ENCODE peak calls at places on chromosomes 4 and X, in seven cellular contexts. One of them, this sample, is unnamed.

GRCh38 chrX:41148553-41148952 is 63.3 kb downstream of the USP9X start:
- DNase-seq in cardiac muscle cell: peak; percentile 56
- DNase-seq in left lung: no peak
- DNase-seq in uterus: no peak
- DNase-seq in K562: no peak
- DNase-seq in heart left ventricle: no peak
- DNase-seq in H1: no peak
- DNase-seq in this sample: no peak

GRCh38 chr4:38889143-38889542 is 21.5 kb downstream of the FAM114A1 start:
- DNase-seq in cardiac muscle cell: peak; percentile 81
- DNase-seq in K562: no peak
- DNase-seq in H1: no peak
- DNase-seq in uterus: no peak
- DNase-seq in heart left ventricle: no peak
- DNase-seq in left lung: no peak
- DNase-seq in this sample: no peak

GRCh38 chrX:20270557-20270880 is 3.8 kb upstream of the RPS6KA3 start:
- DNase-seq in cardiac muscle cell: peak; percentile 46
- DNase-seq in heart left ventricle: no peak
- DNase-seq in H1: no peak
- DNase-seq in left lung: no peak
- DNase-seq in uterus: no peak
- DNase-seq in K562: no peak
- DNase-seq in this sample: no peak

GRCh38 chr4:113447061-113447460 is 314.5 kb downstream of the CAMK2D start:
- DNase-seq in left lung: no peak
- DNase-seq in heart left ventricle: no peak
- DNase-seq in K562: no peak
- DNase-seq in cardiac muscle cell: no peak
- DNase-seq in uterus: no peak
- DNase-seq in H1: no peak
- DNase-seq in this sample: no peak

GRCh38 chrX:97021680-97022079 is 138.0 kb downstream of the RPA4 start:
- DNase-seq in H1: no peak
- DNase-seq in left lung: no peak
- DNase-seq in cardiac muscle cell: peak; percentile 47
- DNase-seq in K562: no peak
- DNase-seq in heart left ventricle: no peak
- DNase-seq in uterus: no peak
- DNase-seq in this sample: no peak

GRCh38 chr4:106898621-106899230 is 137.4 kb downstream of the DKK2 start:
- DNase-seq in left lung: peak; percentile 29
- DNase-seq in K562: peak; percentile 50
- DNase-seq in heart left ventricle: no peak
- DNase-seq in uterus: no peak
- DNase-seq in cardiac muscle cell: peak; percentile 66
- DNase-seq in H1: no peak
- DNase-seq in this sample: no peak

GRCh38 chr4:146957252-146957651 is 11.6 kb upstream of the TTC29 start:
- DNase-seq in uterus: no peak
- DNase-seq in heart left ventricle: no peak
- DNase-seq in cardiac muscle cell: peak; percentile 13
- DNase-seq in K562: no peak
- DNase-seq in left lung: no peak
- DNase-seq in H1: no peak
- DNase-seq in this sample: no peak

GRCh38 chr4:133555671-133556070 is 406.6 kb downstream of the PCDH10 start:
- DNase-seq in left lung: no peak
- DNase-seq in cardiac muscle cell: peak; percentile 4
- DNase-seq in heart left ventricle: no peak
- DNase-seq in H1: no peak
- DNase-seq in K562: no peak
- DNase-seq in uterus: no peak
- DNase-seq in this sample: no peak

GRCh38 chrX:84467898-84468297 is 34.4 kb downstream of the HDX start:
- DNase-seq in left lung: no peak
- DNase-seq in H1: no peak
- DNase-seq in cardiac muscle cell: no peak
- DNase-seq in uterus: no peak
- DNase-seq in heart left ventricle: no peak
- DNase-seq in K562: no peak
- DNase-seq in this sample: no peak

GRCh38 chr4:144509088-144509854 is 136.7 kb upstream of the HHIP start:
- DNase-seq in K562: no peak
- DNase-seq in heart left ventricle: no peak
- DNase-seq in cardiac muscle cell: no peak
- DNase-seq in H1: no peak
- DNase-seq in uterus: no peak
- DNase-seq in left lung: no peak
- DNase-seq in this sample: no peak

GRCh38 chr4:147371661-147372060 is 109.2 kb upstream of the EDNRA start:
- DNase-seq in K562: no peak
- DNase-seq in cardiac muscle cell: peak; percentile 39
- DNase-seq in uterus: no peak
- DNase-seq in left lung: no peak
- DNase-seq in H1: no peak
- DNase-seq in heart left ventricle: no peak
- DNase-seq in this sample: no peak

GRCh38 chr4:118774989-118775388 is 60.9 kb downstream of the SEC24D start:
- DNase-seq in H1: no peak
- DNase-seq in uterus: no peak
- DNase-seq in K562: no peak
- DNase-seq in heart left ventricle: no peak
- DNase-seq in cardiac muscle cell: no peak
- DNase-seq in left lung: no peak
- DNase-seq in this sample: no peak

GRCh38 chr4:138972956-138973819 is 42.4 kb upstream of the NOCT start:
- DNase-seq in H1: no peak
- DNase-seq in K562: peak; percentile 8
- DNase-seq in uterus: no peak
- DNase-seq in heart left ventricle: no peak
- DNase-seq in left lung: no peak
- DNase-seq in cardiac muscle cell: no peak
- DNase-seq in this sample: no peak

GRCh38 chr4:136664988-136665387 is 867.3 kb downstream of the PCDH18 start:
- DNase-seq in cardiac muscle cell: no peak
- DNase-seq in K562: no peak
- DNase-seq in left lung: no peak
- DNase-seq in H1: no peak
- DNase-seq in uterus: no peak
- DNase-seq in heart left ventricle: no peak
- DNase-seq in this sample: no peak

GRCh38 chrX:13266641-13267420 is 53.0 kb downstream of the ATXN3L start:
- DNase-seq in H1: no peak
- DNase-seq in cardiac muscle cell: no peak
- DNase-seq in heart left ventricle: no peak
- DNase-seq in uterus: no peak
- DNase-seq in left lung: no peak
- DNase-seq in K562: no peak
- DNase-seq in this sample: no peak

GRCh38 chr4:157075401-157075800 is 549 bp upstream of the GLRB start:
- DNase-seq in H1: no peak
- DNase-seq in K562: no peak
- DNase-seq in cardiac muscle cell: no peak
- DNase-seq in heart left ventricle: no peak
- DNase-seq in left lung: no peak
- DNase-seq in uterus: no peak
- DNase-seq in this sample: no peak

DNA sequence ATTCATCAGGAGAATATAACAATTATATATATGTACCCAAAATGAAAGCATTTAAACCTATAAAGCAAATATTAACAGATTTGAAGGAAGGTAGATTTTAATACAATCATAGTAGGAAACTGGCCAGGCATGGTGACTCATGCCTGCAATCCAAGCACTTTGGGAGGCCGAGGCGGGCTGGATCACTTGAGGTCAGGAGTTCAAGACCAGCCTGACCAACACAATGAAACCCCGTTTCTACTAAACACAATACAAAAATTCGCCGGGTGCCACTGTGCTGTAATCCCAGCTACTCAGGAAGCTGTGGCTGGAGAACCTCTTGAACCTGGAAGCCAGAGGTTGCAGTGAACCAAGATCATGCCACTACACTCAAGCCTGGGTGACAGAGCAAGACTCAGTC is 118.3 kb downstream of the KCNIP4 start:
- DNase-seq in cardiac muscle cell: no peak
- DNase-seq in left lung: no peak
- DNase-seq in heart left ventricle: no peak
- DNase-seq in H1: no peak
- DNase-seq in uterus: no peak
- DNase-seq in K562: no peak
- DNase-seq in this sample: no peak
- H3K27ac ChIP-seq in cardiac muscle cell: no peak overlapping the region
- H3K27ac ChIP-seq in left lung: no peak overlapping the region
- H3K27ac ChIP-seq in heart left ventricle: no peak overlapping the region
- H3K27ac ChIP-seq in H1: no peak overlapping the region
- H3K27ac ChIP-seq in uterus: no peak overlapping the region
- H3K27ac ChIP-seq in K562: no peak overlapping the region
- H3K27ac ChIP-seq in this sample: no peak overlapping the region

GRCh38 chr4:858136-858535 is 32.2 kb upstream of the CPLX1 start:
- DNase-seq in K562: no peak
- DNase-seq in uterus: no peak
- DNase-seq in cardiac muscle cell: no peak
- DNase-seq in H1: no peak
- DNase-seq in heart left ventricle: no peak
- DNase-seq in left lung: no peak
- DNase-seq in this sample: no peak

GRCh38 chr4:858831-859451 is 33.0 kb upstream of the CPLX1 start:
- DNase-seq in left lung: no peak
- DNase-seq in K562: no peak
- DNase-seq in heart left ventricle: no peak
- DNase-seq in H1: no peak
- DNase-seq in uterus: no peak
- DNase-seq in cardiac muscle cell: no peak
- DNase-seq in this sample: no peak

GRCh38 chr4:856468-856901 is 30.6 kb upstream of the CPLX1 start:
- DNase-seq in K562: no peak
- DNase-seq in cardiac muscle cell: no peak
- DNase-seq in heart left ventricle: no peak
- DNase-seq in H1: no peak
- DNase-seq in left lung: no peak
- DNase-seq in uterus: no peak
- DNase-seq in this sample: no peak

GRCh38 chr4:859496-859895 is 33.6 kb upstream of the CPLX1 start:
- DNase-seq in left lung: no peak
- DNase-seq in cardiac muscle cell: no peak
- DNase-seq in K562: no peak
- DNase-seq in heart left ventricle: no peak
- DNase-seq in H1: no peak
- DNase-seq in uterus: no peak
- DNase-seq in this sample: no peak

DNA sequence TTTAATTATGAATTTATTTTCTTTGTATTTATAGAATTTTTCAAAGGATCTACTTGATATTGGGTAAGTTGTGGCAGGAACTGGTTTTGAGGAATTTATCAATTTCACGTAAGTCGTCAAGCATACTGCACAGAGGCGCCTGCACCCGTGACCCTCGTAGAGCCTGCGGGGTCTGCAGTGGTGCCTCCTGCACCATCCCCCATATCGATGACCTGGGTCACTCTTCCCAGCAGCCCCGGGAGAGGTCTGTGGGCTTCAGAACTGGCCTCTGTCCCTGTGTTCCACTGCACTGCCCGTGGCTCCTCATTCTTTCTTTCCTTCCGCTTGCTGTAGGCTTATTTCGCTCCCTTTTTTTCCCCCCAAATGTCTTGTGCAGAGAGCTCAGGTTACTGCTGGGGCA is 31.5 kb upstream of the CPLX1 start:
- DNase-seq in H1: no peak
- DNase-seq in uterus: no peak
- DNase-seq in heart left ventricle: no peak
- DNase-seq in cardiac muscle cell: no peak
- DNase-seq in left lung: no peak
- DNase-seq in K562: no peak
- DNase-seq in this sample: no peak
- TF ChIP-seq CTCF in H1: no peak
- TF ChIP-seq CTCF in uterus: no peak
- TF ChIP-seq CTCF in heart left ventricle: no peak
- TF ChIP-seq CTCF in cardiac muscle cell: no peak
- TF ChIP-seq CTCF in left lung: no peak
- TF ChIP-seq CTCF in K562: no peak
- TF ChIP-seq CTCF in this sample: no peak

DNA sequence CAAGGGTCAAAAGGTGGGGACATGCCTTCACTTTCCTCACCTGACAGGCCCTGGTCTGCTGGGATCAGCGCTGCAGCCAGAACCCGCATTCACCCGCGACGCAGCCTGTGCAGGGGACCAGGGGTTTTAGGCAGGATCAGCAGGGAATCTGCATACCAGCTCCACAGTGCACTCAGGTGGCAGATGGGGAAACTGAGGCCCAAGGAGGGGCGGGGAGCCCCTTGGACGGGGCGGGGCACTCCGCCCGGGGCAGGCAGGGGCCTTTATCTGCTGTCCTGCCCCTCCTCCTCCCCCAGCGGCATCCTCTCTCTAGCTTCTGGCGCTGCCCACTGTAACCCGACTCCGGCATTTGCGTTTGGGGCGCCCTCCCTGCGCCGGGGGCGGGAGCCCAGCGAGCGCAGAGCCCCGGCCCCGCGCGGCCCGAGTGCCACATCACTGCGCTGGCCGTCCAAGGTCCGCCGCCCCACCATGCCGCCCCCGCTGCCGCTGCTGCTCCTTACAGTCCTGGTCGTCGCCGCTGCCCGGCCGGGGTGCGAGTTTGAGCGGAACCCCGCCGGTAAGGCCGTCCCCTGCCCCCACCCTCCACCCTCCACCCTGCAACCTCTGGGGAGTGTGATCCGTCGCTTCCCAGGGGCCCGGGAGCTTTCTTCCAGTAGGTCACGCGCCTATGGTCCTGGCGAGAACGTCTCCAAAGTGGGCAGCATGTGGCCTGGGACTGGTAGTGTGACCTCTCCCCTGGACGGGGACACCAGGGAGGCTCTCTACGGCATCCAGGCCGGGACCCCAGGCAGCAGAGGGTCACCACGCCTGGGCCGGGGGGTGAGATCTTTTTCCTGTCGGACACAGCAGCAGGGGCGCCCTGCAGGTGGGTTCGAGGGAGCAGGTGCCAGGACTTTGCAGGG is at the start of gene CPZ:
- DNase-seq in left lung: no peak
- DNase-seq in K562: peak; percentile 34
- DNase-seq in cardiac muscle cell: peak; percentile 44
- DNase-seq in H1: no peak
- DNase-seq in uterus: peak; percentile 37
- DNase-seq in heart left ventricle: no peak
- DNase-seq in this sample: no peak
- H3K4me3 ChIP-seq in left lung: peak within 1 kb of the TSS; percentile 2
- H3K4me3 ChIP-seq in K562: peak within 1 kb of the TSS; percentile 37
- H3K4me3 ChIP-seq in cardiac muscle cell: peak within 1 kb of the TSS; percentile 34
- H3K4me3 ChIP-seq in H1: peak within 1 kb of the TSS; percentile 51
- H3K4me3 ChIP-seq in uterus: peak within 1 kb of the TSS; percentile 45
- H3K4me3 ChIP-seq in heart left ventricle: peak within 1 kb of the TSS; percentile 26
- H3K4me3 ChIP-seq in this sample: no peak within 1 kb of the TSS

DNA sequence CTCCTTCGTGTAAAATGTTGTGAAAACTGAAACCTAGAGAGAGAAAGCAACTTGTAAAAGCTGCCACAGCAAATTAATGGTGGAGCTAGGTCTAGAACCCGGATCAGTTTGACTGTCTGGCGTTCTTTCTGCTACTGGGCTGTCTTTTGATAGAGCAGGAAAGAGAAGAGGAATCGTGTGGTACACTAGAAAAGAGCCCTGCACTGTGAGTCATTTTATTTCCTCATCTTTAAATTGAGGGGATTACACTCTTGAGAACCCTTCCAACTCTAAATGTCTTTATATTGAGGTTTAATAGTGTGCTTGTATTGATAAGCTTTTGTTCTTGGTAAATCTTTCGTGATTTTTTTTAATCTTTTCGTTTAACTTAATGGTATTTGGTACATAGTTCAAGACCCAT is 4.3 kb downstream of the WDR44 start:
- DNase-seq in H1: no peak
- DNase-seq in left lung: no peak
- DNase-seq in K562: no peak
- DNase-seq in heart left ventricle: no peak
- DNase-seq in uterus: no peak
- DNase-seq in cardiac muscle cell: peak; percentile 41
- DNase-seq in this sample: no peak
- H3K27ac ChIP-seq in H1: no peak overlapping the region
- H3K27ac ChIP-seq in left lung: peak overlapping the region; percentile 23
- H3K27ac ChIP-seq in K562: peak overlapping the region; percentile 59
- H3K27ac ChIP-seq in heart left ventricle: no peak overlapping the region
- H3K27ac ChIP-seq in uterus: no peak overlapping the region
- H3K27ac ChIP-seq in cardiac muscle cell: no peak overlapping the region
- H3K27ac ChIP-seq in this sample: peak overlapping the region; percentile 18